ENCODE peak calls at places on chromosomes 1 and 21, in ten cellular contexts. One of them, this sample, is unnamed.

GRCh38 chr1:3588395-3588794 is 22.9 kb downstream of the MEGF6 start:
- DNase-seq in cardiac fibroblast: no peak
- DNase-seq in foreskin fibroblast: no peak
- DNase-seq in WERI-Rb-1: peak; percentile 50
- DNase-seq in HL-60: no peak
- DNase-seq in lower leg skin: no peak
- DNase-seq in suprapubic skin: no peak
- DNase-seq in MM.1S: no peak
- DNase-seq in neural progenitor cell: no peak
- DNase-seq in type B pancreatic cell: no peak
- DNase-seq in this sample: no peak

GRCh38 chr21:44958471-44959191 is 18.8 kb downstream of the SLX9 start:
- DNase-seq in MM.1S: no peak
- DNase-seq in cardiac fibroblast: peak; percentile 89
- DNase-seq in suprapubic skin: peak; percentile 88
- DNase-seq in lower leg skin: peak; percentile 93
- DNase-seq in HL-60: no peak
- DNase-seq in WERI-Rb-1: peak; percentile 85
- DNase-seq in type B pancreatic cell: no peak
- DNase-seq in foreskin fibroblast: peak; percentile 25
- DNase-seq in neural progenitor cell: peak; percentile 75
- DNase-seq in this sample: peak; percentile 96

GRCh38 chr1:107572674-107573205 is 392.2 kb downstream of the VAV3 start:
- DNase-seq in type B pancreatic cell: no peak
- DNase-seq in lower leg skin: no peak
- DNase-seq in MM.1S: no peak
- DNase-seq in WERI-Rb-1: peak; percentile 23
- DNase-seq in suprapubic skin: no peak
- DNase-seq in foreskin fibroblast: peak; percentile 81
- DNase-seq in neural progenitor cell: no peak
- DNase-seq in cardiac fibroblast: peak; percentile 7
- DNase-seq in HL-60: no peak
- DNase-seq in this sample: no peak

GRCh38 chr1:202892501-202892900 is 3.6 kb upstream of the RABIF start:
- DNase-seq in neural progenitor cell: no peak
- DNase-seq in lower leg skin: no peak
- DNase-seq in foreskin fibroblast: no peak
- DNase-seq in cardiac fibroblast: no peak
- DNase-seq in type B pancreatic cell: no peak
- DNase-seq in HL-60: no peak
- DNase-seq in WERI-Rb-1: peak; percentile 37
- DNase-seq in MM.1S: no peak
- DNase-seq in suprapubic skin: no peak
- DNase-seq in this sample: no peak

GRCh38 chr1:53572061-53572801 is 113.0 kb downstream of the DMRTB1 start:
- DNase-seq in HL-60: no peak
- DNase-seq in foreskin fibroblast: peak; percentile 89
- DNase-seq in type B pancreatic cell: peak; percentile 78
- DNase-seq in cardiac fibroblast: peak; percentile 51
- DNase-seq in neural progenitor cell: peak; percentile 70
- DNase-seq in lower leg skin: peak; percentile 83
- DNase-seq in MM.1S: no peak
- DNase-seq in WERI-Rb-1: peak; percentile 53
- DNase-seq in suprapubic skin: peak; percentile 60
- DNase-seq in this sample: no peak

GRCh38 chr1:30286241-30286983 is 437.0 kb downstream of the MATN1 start:
- DNase-seq in lower leg skin: peak; percentile 72
- DNase-seq in suprapubic skin: no peak
- DNase-seq in HL-60: no peak
- DNase-seq in type B pancreatic cell: peak; percentile 64
- DNase-seq in neural progenitor cell: no peak
- DNase-seq in WERI-Rb-1: no peak
- DNase-seq in cardiac fibroblast: no peak
- DNase-seq in foreskin fibroblast: no peak
- DNase-seq in MM.1S: no peak
- DNase-seq in this sample: peak; percentile 83

GRCh38 chr1:21859669-21860179 is 47.7 kb downstream of the LDLRAD2 start:
- DNase-seq in MM.1S: no peak
- DNase-seq in WERI-Rb-1: no peak
- DNase-seq in type B pancreatic cell: no peak
- DNase-seq in suprapubic skin: peak; percentile 56
- DNase-seq in HL-60: no peak
- DNase-seq in neural progenitor cell: no peak
- DNase-seq in foreskin fibroblast: no peak
- DNase-seq in cardiac fibroblast: no peak
- DNase-seq in lower leg skin: no peak
- DNase-seq in this sample: no peak

GRCh38 chr1:185369786-185370185 is 52.7 kb upstream of the IVNS1ABP start:
- DNase-seq in MM.1S: no peak
- DNase-seq in HL-60: no peak
- DNase-seq in type B pancreatic cell: no peak
- DNase-seq in WERI-Rb-1: no peak
- DNase-seq in cardiac fibroblast: peak; percentile 72
- DNase-seq in neural progenitor cell: no peak
- DNase-seq in suprapubic skin: no peak
- DNase-seq in foreskin fibroblast: no peak
- DNase-seq in lower leg skin: no peak
- DNase-seq in this sample: no peak

GRCh38 chr1:225611537-225612223 is 41.2 kb downstream of the ENAH start:
- DNase-seq in suprapubic skin: no peak
- DNase-seq in lower leg skin: no peak
- DNase-seq in foreskin fibroblast: no peak
- DNase-seq in type B pancreatic cell: no peak
- DNase-seq in MM.1S: no peak
- DNase-seq in WERI-Rb-1: no peak
- DNase-seq in neural progenitor cell: no peak
- DNase-seq in cardiac fibroblast: no peak
- DNase-seq in HL-60: no peak
- DNase-seq in this sample: no peak
- TF ChIP-seq CTCF in suprapubic skin: no peak
- TF ChIP-seq CTCF in lower leg skin: no peak
- TF ChIP-seq CTCF in foreskin fibroblast: no peak
- TF ChIP-seq CTCF in type B pancreatic cell: no peak
- TF ChIP-seq CTCF in MM.1S: no peak
- TF ChIP-seq CTCF in WERI-Rb-1: no peak
- TF ChIP-seq CTCF in neural progenitor cell: no peak
- TF ChIP-seq CTCF in cardiac fibroblast: no peak
- TF ChIP-seq CTCF in HL-60: no peak
- TF ChIP-seq CTCF in this sample: no peak

GRCh38 chr1:147223740-147224615 is 1.2 kb downstream of the FMO5 start:
- DNase-seq in MM.1S: no peak
- DNase-seq in cardiac fibroblast: no peak
- DNase-seq in suprapubic skin: no peak
- DNase-seq in foreskin fibroblast: no peak
- DNase-seq in type B pancreatic cell: no peak
- DNase-seq in WERI-Rb-1: no peak
- DNase-seq in HL-60: no peak
- DNase-seq in neural progenitor cell: no peak
- DNase-seq in lower leg skin: no peak
- DNase-seq in this sample: no peak

GRCh38 chr1:147225193-147225730 is at the start of gene FMO5:
- DNase-seq in HL-60: no peak
- DNase-seq in WERI-Rb-1: no peak
- DNase-seq in neural progenitor cell: peak; percentile 76
- DNase-seq in type B pancreatic cell: no peak
- DNase-seq in foreskin fibroblast: peak; percentile 79
- DNase-seq in cardiac fibroblast: peak; percentile 57
- DNase-seq in lower leg skin: peak; percentile 93
- DNase-seq in suprapubic skin: peak; percentile 87
- DNase-seq in MM.1S: peak; percentile 73
- DNase-seq in this sample: no peak
- TF ChIP-seq CTCF in HL-60: no peak
- TF ChIP-seq CTCF in WERI-Rb-1: no peak
- TF ChIP-seq CTCF in neural progenitor cell: no peak
- TF ChIP-seq CTCF in type B pancreatic cell: peak; percentile 54
- TF ChIP-seq CTCF in foreskin fibroblast: no peak
- TF ChIP-seq CTCF in cardiac fibroblast: peak; percentile 42
- TF ChIP-seq CTCF in lower leg skin: no peak
- TF ChIP-seq CTCF in suprapubic skin: peak; percentile 35
- TF ChIP-seq CTCF in MM.1S: peak; percentile 26
- TF ChIP-seq CTCF in this sample: peak; percentile 21

GRCh38 chr1:41495171-41495948 is 10.9 kb upstream of the EDN2 start:
- DNase-seq in cardiac fibroblast: peak; percentile 42
- DNase-seq in neural progenitor cell: peak; percentile 66
- DNase-seq in HL-60: peak; percentile 18
- DNase-seq in suprapubic skin: no peak
- DNase-seq in type B pancreatic cell: no peak
- DNase-seq in WERI-Rb-1: no peak
- DNase-seq in lower leg skin: no peak
- DNase-seq in MM.1S: no peak
- DNase-seq in foreskin fibroblast: no peak
- DNase-seq in this sample: no peak
- TF ChIP-seq CTCF in cardiac fibroblast: peak; percentile 20
- TF ChIP-seq CTCF in neural progenitor cell: peak; percentile 45
- TF ChIP-seq CTCF in HL-60: no peak
- TF ChIP-seq CTCF in suprapubic skin: peak; percentile 18
- TF ChIP-seq CTCF in type B pancreatic cell: peak; percentile 42
- TF ChIP-seq CTCF in WERI-Rb-1: peak; percentile 44
- TF ChIP-seq CTCF in lower leg skin: no peak
- TF ChIP-seq CTCF in MM.1S: peak; percentile 38
- TF ChIP-seq CTCF in foreskin fibroblast: no peak
- TF ChIP-seq CTCF in this sample: peak; percentile 32

GRCh38 chr1:11132571-11133293 is 33.1 kb upstream of the EXOSC10 start:
- DNase-seq in cardiac fibroblast: no peak
- DNase-seq in suprapubic skin: no peak
- DNase-seq in lower leg skin: no peak
- DNase-seq in neural progenitor cell: peak; percentile 2
- DNase-seq in WERI-Rb-1: peak; percentile 86
- DNase-seq in MM.1S: no peak
- DNase-seq in type B pancreatic cell: no peak
- DNase-seq in HL-60: no peak
- DNase-seq in foreskin fibroblast: no peak
- DNase-seq in this sample: no peak

GRCh38 chr1:11134352-11135266 is 34.9 kb upstream of the EXOSC10 start:
- DNase-seq in HL-60: no peak
- DNase-seq in WERI-Rb-1: no peak
- DNase-seq in neural progenitor cell: no peak
- DNase-seq in suprapubic skin: no peak
- DNase-seq in foreskin fibroblast: peak; percentile 80
- DNase-seq in MM.1S: no peak
- DNase-seq in lower leg skin: no peak
- DNase-seq in type B pancreatic cell: no peak
- DNase-seq in cardiac fibroblast: peak; percentile 33
- DNase-seq in this sample: no peak

GRCh38 chr1:11130406-11130805 is 30.7 kb upstream of the EXOSC10 start:
- DNase-seq in neural progenitor cell: no peak
- DNase-seq in type B pancreatic cell: no peak
- DNase-seq in MM.1S: no peak
- DNase-seq in WERI-Rb-1: no peak
- DNase-seq in suprapubic skin: no peak
- DNase-seq in lower leg skin: no peak
- DNase-seq in HL-60: no peak
- DNase-seq in cardiac fibroblast: no peak
- DNase-seq in foreskin fibroblast: no peak
- DNase-seq in this sample: no peak

GRCh38 chr1:11129649-11130048 is 30.0 kb upstream of the EXOSC10 start:
- DNase-seq in WERI-Rb-1: no peak
- DNase-seq in neural progenitor cell: no peak
- DNase-seq in foreskin fibroblast: no peak
- DNase-seq in type B pancreatic cell: no peak
- DNase-seq in suprapubic skin: no peak
- DNase-seq in lower leg skin: no peak
- DNase-seq in cardiac fibroblast: no peak
- DNase-seq in HL-60: no peak
- DNase-seq in MM.1S: no peak
- DNase-seq in this sample: no peak

DNA sequence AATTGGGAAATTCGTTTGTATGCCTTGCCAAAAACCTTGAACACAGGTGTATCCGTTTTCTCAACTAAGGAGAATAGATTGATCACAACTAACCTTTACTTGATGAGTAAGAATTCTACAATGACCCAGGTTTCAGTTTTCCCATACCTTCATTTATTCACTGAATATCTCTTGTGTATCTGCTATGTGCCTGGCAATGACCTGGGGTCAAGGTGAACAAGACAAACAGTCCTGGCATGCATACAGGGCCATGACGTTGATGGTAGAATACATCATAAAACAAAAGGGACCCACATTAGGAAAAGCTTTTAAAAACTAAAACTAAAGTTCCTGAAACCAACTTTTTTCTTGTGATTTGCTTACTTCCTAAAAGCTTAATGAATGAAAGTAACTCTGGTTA is 32.1 kb upstream of the EXOSC10 start:
- DNase-seq in type B pancreatic cell: no peak
- DNase-seq in cardiac fibroblast: no peak
- DNase-seq in foreskin fibroblast: no peak
- DNase-seq in lower leg skin: no peak
- DNase-seq in HL-60: no peak
- DNase-seq in WERI-Rb-1: no peak
- DNase-seq in neural progenitor cell: no peak
- DNase-seq in suprapubic skin: no peak
- DNase-seq in MM.1S: no peak
- DNase-seq in this sample: no peak
- TF ChIP-seq CTCF in type B pancreatic cell: no peak
- TF ChIP-seq CTCF in cardiac fibroblast: no peak
- TF ChIP-seq CTCF in foreskin fibroblast: no peak
- TF ChIP-seq CTCF in lower leg skin: no peak
- TF ChIP-seq CTCF in HL-60: no peak
- TF ChIP-seq CTCF in WERI-Rb-1: no peak
- TF ChIP-seq CTCF in neural progenitor cell: no peak
- TF ChIP-seq CTCF in suprapubic skin: no peak
- TF ChIP-seq CTCF in MM.1S: no peak
- TF ChIP-seq CTCF in this sample: no peak

GRCh38 chr1:91828583-91829281 is 57.2 kb downstream of the TGFBR3 start:
- DNase-seq in MM.1S: no peak
- DNase-seq in cardiac fibroblast: no peak
- DNase-seq in neural progenitor cell: no peak
- DNase-seq in type B pancreatic cell: no peak
- DNase-seq in WERI-Rb-1: no peak
- DNase-seq in foreskin fibroblast: no peak
- DNase-seq in lower leg skin: peak; percentile 86
- DNase-seq in HL-60: no peak
- DNase-seq in suprapubic skin: no peak
- DNase-seq in this sample: no peak
- TF ChIP-seq CTCF in MM.1S: no peak
- TF ChIP-seq CTCF in cardiac fibroblast: no peak
- TF ChIP-seq CTCF in neural progenitor cell: no peak
- TF ChIP-seq CTCF in type B pancreatic cell: no peak
- TF ChIP-seq CTCF in WERI-Rb-1: no peak
- TF ChIP-seq CTCF in foreskin fibroblast: no peak
- TF ChIP-seq CTCF in lower leg skin: no peak
- TF ChIP-seq CTCF in HL-60: no peak
- TF ChIP-seq CTCF in suprapubic skin: no peak
- TF ChIP-seq CTCF in this sample: no peak